ENCODE peak calls at places on chromosomes 13 and 19, in four cellular contexts. W is DND-41, Z is left ventricle myocardium inferior, Y is upper lobe of left lung. E is an unnamed sample.
A peak's percentile ranks its signal among the peaks of the same experiment; 100 is the strongest.

GRCh38 chr13:31663880-31664585 is 75.3 kb upstream of the RXFP2 start:
- DNase-seq in W (no peak), Z (no peak), Y (no peak), E (no peak)

GRCh38 chr19:22901431-22902130 is 69.5 kb downstream of the ZNF723 start:
- DNase-seq in W (no peak), Z (no peak), Y (peak; percentile 66), E (no peak)

GRCh38 chr13:40477623-40478608 is 188.5 kb downstream of the FOXO1 start:
- DNase-seq in W (no peak), Z (peak; percentile 62), Y (no peak), E (no peak)

GRCh38 chr13:60759499-60759898 is 362.5 kb downstream of the TDRD3 start:
- DNase-seq in W (no peak), Z (no peak), Y (no peak), E (no peak)

GRCh38 chr19:39154626-39155100 is 29.1 kb downstream of the PAK4 start:
- DNase-seq in W (no peak), Z (no peak), Y (no peak), E (no peak)

GRCh38 chr19:4359627-4360000 is 16.3 kb downstream of the MPND start:
- DNase-seq in W (no peak), Z (no peak), Y (peak; percentile 70), E (no peak)

GRCh38 chr13:25171517-25172302 is at the start of gene AMER2:
- DNase-seq in W (no peak), Z (peak; percentile 20), Y (peak; percentile 86), E (no peak)

GRCh38 chr13:73521291-73521626 is 462.5 kb downstream of the KLF5 start:
- DNase-seq in W (no peak), Z (no peak), Y (no peak), E (peak; percentile 59)

GRCh38 chr19:30165228-30165813 is 206.9 kb upstream of the ZNF536 start:
- DNase-seq in W (no peak), Z (no peak), Y (no peak), E (no peak)

GRCh38 chr13:35965226-35965927 is 165.8 kb downstream of the DCLK1 start:
- DNase-seq in W (no peak), Z (no peak), Y (no peak), E (no peak)

GRCh38 chr13:113671066-113672001 is 4.3 kb downstream of the GRK1 start:
- DNase-seq in W (no peak), Z (peak; percentile 11), Y (peak; percentile 70), E (no peak)

GRCh38 chr13:63910406-63910957 is 2494.8 kb upstream of the PCDH20 start:
- DNase-seq in W (no peak), Z (no peak), Y (no peak), E (no peak)

GRCh38 chr13:51585234-51585672 is 991 bp downstream of the WDFY2 start:
- DNase-seq in W (peak; percentile 10), Z (no peak), Y (no peak), E (no peak)

GRCh38 chr19:8567522-8568172 is 9.6 kb downstream of the MYO1F start:
- DNase-seq in W (no peak), Z (peak; percentile 33), Y (no peak), E (no peak)

GRCh38 chr19:597406-598315 is 8.0 kb downstream of the HCN2 start:
- DNase-seq in W (peak; percentile 40), Z (no peak), Y (peak; percentile 68), E (no peak)

GRCh38 chr13:28494861-28495585 is at the start of gene FLT1:
- DNase-seq in W (peak; percentile 61), Z (peak; percentile 77), Y (peak; percentile 91), E (no peak)

GRCh38 chr19:37309834-37310575 is 60.9 kb upstream of the ZNF527 start:
- DNase-seq in W (peak; percentile 46), Z (no peak), Y (no peak), E (peak; percentile 42)

GRCh38 chr13:21012211-21012610 is 49.2 kb downstream of the LATS2 start:
- DNase-seq in W (no peak), Z (no peak), Y (no peak), E (no peak)

GRCh38 chr13:94020833-94021232 is 458.6 kb downstream of the DCT start:
- DNase-seq in W (no peak), Z (no peak), Y (no peak), E (no peak)

GRCh38 chr13:69857188-69857821 is 250.3 kb upstream of the ATXN8OS start:
- DNase-seq in W (no peak), Z (no peak), Y (no peak), E (no peak)

GRCh38 chr13:99363949-99364348 is 56.8 kb upstream of the GPR183 start:
- DNase-seq in W (no peak), Z (no peak), Y (no peak), E (no peak)

GRCh38 chr13:21111546-21111945 is 50.2 kb upstream of the LATS2 start:
- DNase-seq in W (no peak), Z (no peak), Y (no peak), E (no peak)

GRCh38 chr19:5974721-5975387 is 3.1 kb downstream of the RANBP3 start:
- DNase-seq in W (no peak), Z (no peak), Y (no peak), E (peak; percentile 56)

GRCh38 chr13:32585625-32586021 is 629 bp upstream of the PDS5B start:
- DNase-seq in W (peak; percentile 10), Z (no peak), Y (no peak), E (peak; percentile 16)

GRCh38 chr13:79406597-79406908 is 498 bp upstream of the RBM26 start:
- DNase-seq in W (no peak), Z (no peak), Y (no peak), E (no peak)

GRCh38 chr19:32930567-32930966 is 41.2 kb downstream of the CEP89 start:
- DNase-seq in W (no peak), Z (no peak), Y (no peak), E (no peak)

GRCh38 chr13:99311748-99312492 is 4.7 kb upstream of the GPR183 start:
- DNase-seq in W (no peak), Z (no peak), Y (no peak), E (no peak)

GRCh38 chr19:18675779-18676178 is 7.7 kb upstream of the CRTC1 start:
- DNase-seq in W (peak; percentile 29), Z (no peak), Y (no peak), E (peak; percentile 17)

GRCh38 chr19:17334414-17335409 is at the start of gene ANO8:
- DNase-seq in W (peak; percentile 99), Z (peak; percentile 96), Y (peak; percentile 96), E (peak; percentile 98)

GRCh38 chr13:102580552-102581169 is 16.1 kb upstream of the TPP2 start:
- DNase-seq in W (peak; percentile 37), Z (no peak), Y (no peak), E (peak; percentile 85)

GRCh38 chr19:17902701-17903100 is 30.1 kb upstream of the CCDC124 start:
- DNase-seq in W (peak; percentile 26), Z (no peak), Y (no peak), E (no peak)

GRCh38 chr13:107835339-107836018 is 379.9 kb downstream of the LIG4 start:
- DNase-seq in W (no peak), Z (no peak), Y (no peak), E (no peak)

GRCh38 chr19:11138659-11139526 is 16.7 kb downstream of the SPC24 start:
- DNase-seq in W (no peak), Z (peak; percentile 85), Y (peak; percentile 82), E (no peak)

GRCh38 chr13:48580886-48581285 is 48.0 kb upstream of the RCBTB2 start:
- DNase-seq in W (no peak), Z (no peak), Y (no peak), E (no peak)

GRCh38 chr19:33673258-33673875 is 51.6 kb downstream of the CHST8 start:
- DNase-seq in W (no peak), Z (no peak), Y (no peak), E (no peak)

GRCh38 chr19:3042545-3043267 is 13.6 kb upstream of the TLE2 start:
- DNase-seq in W (no peak), Z (no peak), Y (no peak), E (no peak)

GRCh38 chr19:3039125-3039524 is 10.0 kb upstream of the TLE2 start:
- DNase-seq in W (no peak), Z (no peak), Y (no peak), E (no peak)

GRCh38 chr19:3041302-3041701 is 12.2 kb upstream of the TLE2 start:
- DNase-seq in W (no peak), Z (no peak), Y (no peak), E (no peak)

GRCh38 chr19:3039641-3040077 is 10.6 kb upstream of the TLE2 start:
- DNase-seq in W (no peak), Z (no peak), Y (no peak), E (peak; percentile 22)

DNA sequence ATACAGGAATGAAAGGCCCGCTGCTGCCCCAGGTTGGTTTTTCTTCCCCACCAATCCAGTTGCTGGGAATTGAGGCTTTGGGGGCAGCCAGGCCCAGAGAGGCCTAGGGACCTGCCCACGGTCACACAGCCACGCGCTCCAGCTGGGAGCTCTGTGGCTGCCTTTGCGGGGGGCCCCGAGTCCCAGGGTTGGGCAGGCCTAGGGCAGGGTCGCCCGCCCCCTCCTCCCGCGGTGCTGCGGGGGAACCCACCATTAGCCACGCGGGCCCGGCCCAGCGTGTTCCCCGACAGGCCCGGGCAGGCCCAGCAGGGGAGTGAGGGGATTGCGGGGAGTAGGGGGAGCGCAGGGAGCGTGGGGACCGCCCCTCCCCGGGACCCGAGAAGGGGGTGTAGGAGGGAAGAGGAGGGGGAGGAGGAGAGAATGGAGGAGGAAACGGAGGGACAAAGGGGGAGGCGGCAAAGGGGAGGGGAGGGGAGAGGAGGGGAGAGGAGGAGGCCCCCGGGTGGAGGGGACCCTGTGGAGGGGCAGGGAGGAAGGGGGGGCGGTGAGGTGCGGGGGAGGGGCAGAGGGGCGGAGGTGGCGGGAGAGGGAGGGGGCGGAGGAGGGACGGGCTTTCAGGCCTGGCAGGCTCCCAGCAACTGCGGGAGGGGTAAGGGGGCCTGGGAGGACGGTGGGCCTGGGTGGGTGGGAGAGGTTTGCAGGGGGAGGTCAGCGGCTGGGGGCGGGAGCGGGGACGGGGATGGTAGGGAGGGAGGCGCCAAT is 12.9 kb upstream of the TLE2 start:
- DNase-seq in W (peak; percentile 75), Z (no peak), Y (no peak), E (no peak)
- H3K4me3 ChIP-seq in W (peak overlapping the region; percentile 42), Z (no peak overlapping the region), Y (no peak overlapping the region), E (no peak overlapping the region)

GRCh38 chr19:51994048-51994644 is 7.5 kb upstream of the ZNF350 start:
- DNase-seq in W (no peak), Z (no peak), Y (no peak), E (no peak)

GRCh38 chr19:51993422-51993821 is 6.8 kb upstream of the ZNF350 start:
- DNase-seq in W (no peak), Z (no peak), Y (no peak), E (no peak)
- H3K9me3 ChIP-seq in W (peaks cover 78% of the 10 kb centered on the region), Z (peaks cover 100% of the 10 kb centered on the region), Y (peaks cover 87% of the 10 kb centered on the region), E (peaks cover 87% of the 10 kb centered on the region)

GRCh38 chr19:12932392-12933286 is 872 bp downstream of the FARSA start:
- DNase-seq in W (no peak), Z (no peak), Y (no peak), E (no peak)
- H3K27ac ChIP-seq in W (peak overlapping the region; percentile 97), Z (peak overlapping the region; percentile 85), Y (peak overlapping the region; percentile 74), E (peak overlapping the region; percentile 70)

DNA sequence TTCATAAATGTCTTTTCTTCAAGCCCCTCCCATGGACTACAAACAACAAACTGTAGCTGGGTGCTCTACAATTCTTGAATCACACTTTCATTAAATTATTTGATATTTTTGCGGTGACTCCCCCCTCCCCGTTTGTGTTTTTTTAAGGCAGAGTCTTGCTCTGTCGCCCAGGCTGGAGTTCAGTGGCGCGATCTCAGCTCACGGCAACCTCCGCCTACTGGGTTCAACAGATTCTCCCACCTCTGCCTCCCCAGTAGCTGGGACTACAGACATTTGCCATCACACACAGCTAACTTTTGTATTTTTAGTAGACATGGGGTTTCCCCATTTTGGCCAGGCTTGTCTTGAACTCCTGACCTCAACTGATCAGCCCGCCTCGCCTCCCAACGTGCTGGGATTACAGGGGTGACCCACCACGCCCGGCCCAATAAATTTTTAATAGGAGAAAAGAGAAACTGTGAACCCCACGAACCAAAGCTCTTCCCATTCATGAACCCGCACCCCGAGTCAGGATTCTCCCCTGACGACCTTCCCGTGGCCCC is 705 bp downstream of the ZNF506 start:
- DNase-seq in W (peak; percentile 40), Z (no peak), Y (no peak), E (no peak)
- H3K4me3 ChIP-seq in W (peak overlapping the region; percentile 84), Z (peak overlapping the region; percentile 86), Y (peak overlapping the region; percentile 71), E (peak overlapping the region; percentile 76)

E was measured in CD4-positive, CD25-positive, alpha-beta regulatory T cell.